ENCODE peak calls at places on chromosomes 7 and 10, in seven cellular contexts. J is thoracic aorta, A is HFF-Myc, B is AG04449, U is psoas muscle, X is fibroblast of lung, G is fibroblast of pulmonary artery. K is an unnamed sample.

GRCh38 chr7:123999698-124000097 is 33.2 kb downstream of the TMEM229A start:
- DNase-seq in J (no peak), A (no peak), B (no peak), U (no peak), X (no peak), G (no peak), K (no peak)

GRCh38 chr10:123346581-123346980 is 192.4 kb downstream of the BUB3 start:
- DNase-seq in J (no peak), A (no peak), B (no peak), U (no peak), X (no peak), G (no peak), K (no peak)

GRCh38 chr7:127983804-127984332 is 47.4 kb downstream of the LRRC4 start:
- DNase-seq in J (no peak), A (no peak), B (no peak), U (no peak), X (peak; percentile 73), G (no peak), K (no peak)

GRCh38 chr7:778271-778967 is 51.3 kb upstream of the PRKAR1B start:
- DNase-seq in J (no peak), A (no peak), B (no peak), U (peak; percentile 30), X (no peak), G (no peak), K (no peak)

GRCh38 chr10:117537436-117537903 is 5.1 kb upstream of the EMX2 start:
- DNase-seq in J (no peak), A (no peak), B (no peak), U (peak; percentile 70), X (no peak), G (no peak), K (no peak)

GRCh38 chr7:130149575-130150139 is 55.5 kb downstream of the TMEM209 start:
- DNase-seq in J (no peak), A (no peak), B (no peak), U (no peak), X (no peak), G (no peak), K (no peak)

GRCh38 chr10:128629111-128630096 is 503.2 kb upstream of the MKI67 start:
- DNase-seq in J (no peak), A (no peak), B (no peak), U (no peak), X (peak; percentile 69), G (peak; percentile 16), K (no peak)

GRCh38 chr10:62734781-62735463 is 69.6 kb upstream of the ADO start:
- DNase-seq in J (no peak), A (no peak), B (no peak), U (no peak), X (no peak), G (no peak), K (no peak)

GRCh38 chr7:130216025-130216424 is 8.4 kb downstream of the SSMEM1 start:
- DNase-seq in J (no peak), A (no peak), B (no peak), U (no peak), X (no peak), G (no peak), K (no peak)

GRCh38 chr7:116955340-116955739 is 2.0 kb downstream of the ST7 start:
- DNase-seq in J (no peak), A (no peak), B (no peak), U (no peak), X (no peak), G (no peak), K (no peak)

GRCh38 chr7:93558705-93559614 is 15.6 kb downstream of the CALCR start:
- DNase-seq in J (no peak), A (no peak), B (no peak), U (no peak), X (peak; percentile 50), G (no peak), K (peak; percentile 37)

GRCh38 chr7:20929199-20929598 is 142.5 kb upstream of the SP8 start:
- DNase-seq in J (no peak), A (no peak), B (no peak), U (no peak), X (no peak), G (no peak), K (no peak)

GRCh38 chr7:47414342-47415288 is 167.3 kb downstream of the TNS3 start:
- DNase-seq in J (no peak), A (no peak), B (no peak), U (no peak), X (no peak), G (no peak), K (no peak)

GRCh38 chr7:26008428-26008827 is 143.6 kb upstream of the NFE2L3 start:
- DNase-seq in J (no peak), A (no peak), B (no peak), U (no peak), X (no peak), G (no peak), K (peak; percentile 5)

DNA sequence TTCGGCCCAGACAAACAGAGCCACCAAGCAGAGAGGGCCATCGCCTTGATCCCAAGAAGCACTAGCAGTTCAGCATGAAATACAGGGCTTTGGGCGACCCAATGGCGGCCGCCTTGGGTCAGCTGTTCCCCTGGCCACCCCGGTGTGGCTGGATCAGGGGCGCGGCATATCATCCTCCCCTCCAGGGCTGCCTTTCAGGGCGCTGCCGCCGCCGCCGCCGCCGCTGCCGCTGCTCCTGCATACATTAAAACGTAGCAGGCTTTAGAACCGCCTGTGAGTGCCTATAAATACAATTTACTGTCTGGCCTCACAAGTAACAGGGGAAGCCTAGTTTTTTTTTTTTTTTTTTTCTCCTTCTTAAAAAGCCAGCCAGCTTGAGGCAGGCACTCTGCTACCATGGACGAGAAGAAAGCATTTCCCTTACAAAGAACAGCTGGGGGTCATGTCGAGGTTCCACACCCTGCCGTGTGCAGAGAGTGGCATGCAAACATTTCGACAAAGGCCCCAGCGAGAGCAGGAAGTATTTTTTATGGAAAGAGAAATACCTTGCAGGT is 57.7 kb upstream of the EFCAB10 start:
- DNase-seq in J (no peak), A (no peak), B (no peak), U (no peak), X (no peak), G (no peak), K (no peak)
- H3K4me3 ChIP-seq in J (no peak overlapping the region), A (no peak overlapping the region), B (no peak overlapping the region), U (no peak overlapping the region), X (no peak overlapping the region), G (no peak overlapping the region), K (no peak overlapping the region)

GRCh38 chr10:26274391-26274790 is 57.8 kb downstream of the GAD2 start:
- DNase-seq in J (no peak), A (no peak), B (no peak), U (no peak), X (no peak), G (no peak), K (no peak)

DNA sequence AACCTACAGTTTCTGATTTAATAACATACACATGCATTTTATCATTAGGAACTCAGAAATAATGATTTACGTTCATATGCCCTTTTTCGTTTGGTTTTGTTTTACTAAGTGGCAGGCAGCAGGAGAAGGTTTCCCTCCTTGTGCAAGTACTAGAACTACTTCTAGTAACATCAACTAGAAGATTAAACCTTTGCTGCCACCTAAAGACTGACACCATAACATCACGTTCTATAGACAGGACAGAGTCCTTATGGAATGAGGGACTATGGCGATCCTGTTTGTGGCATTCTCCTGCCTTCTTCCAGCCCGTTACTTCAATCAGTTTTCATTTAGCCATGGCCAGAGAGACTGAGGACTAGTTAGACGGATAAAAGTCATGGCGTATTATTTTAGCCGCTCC is 53.2 kb downstream of the GAD2 start:
- DNase-seq in J (no peak), A (no peak), B (no peak), U (no peak), X (peak; percentile 31), G (peak; percentile 18), K (peak; percentile 25)
- H3K4me3 ChIP-seq in J (peak overlapping the region; percentile 55), A (no peak overlapping the region), B (no peak overlapping the region), U (no peak overlapping the region), X (no peak overlapping the region), G (no peak overlapping the region), K (no peak overlapping the region)

GRCh38 chr7:17307033-17307432 is 8.6 kb downstream of the AHR start:
- DNase-seq in J (no peak), A (no peak), B (no peak), U (no peak), X (no peak), G (peak; percentile 50), K (no peak)

GRCh38 chr7:17304926-17305325 is 6.5 kb downstream of the AHR start:
- DNase-seq in J (no peak), A (peak; percentile 74), B (peak; percentile 37), U (no peak), X (peak; percentile 87), G (peak; percentile 86), K (peak; percentile 45)

GRCh38 chr7:17307969-17308648 is 9.7 kb downstream of the AHR start:
- DNase-seq in J (no peak), A (no peak), B (no peak), U (no peak), X (no peak), G (no peak), K (no peak)

GRCh38 chr7:17307558-17307957 is 9.1 kb downstream of the AHR start:
- DNase-seq in J (no peak), A (no peak), B (no peak), U (no peak), X (no peak), G (no peak), K (no peak)

DNA sequence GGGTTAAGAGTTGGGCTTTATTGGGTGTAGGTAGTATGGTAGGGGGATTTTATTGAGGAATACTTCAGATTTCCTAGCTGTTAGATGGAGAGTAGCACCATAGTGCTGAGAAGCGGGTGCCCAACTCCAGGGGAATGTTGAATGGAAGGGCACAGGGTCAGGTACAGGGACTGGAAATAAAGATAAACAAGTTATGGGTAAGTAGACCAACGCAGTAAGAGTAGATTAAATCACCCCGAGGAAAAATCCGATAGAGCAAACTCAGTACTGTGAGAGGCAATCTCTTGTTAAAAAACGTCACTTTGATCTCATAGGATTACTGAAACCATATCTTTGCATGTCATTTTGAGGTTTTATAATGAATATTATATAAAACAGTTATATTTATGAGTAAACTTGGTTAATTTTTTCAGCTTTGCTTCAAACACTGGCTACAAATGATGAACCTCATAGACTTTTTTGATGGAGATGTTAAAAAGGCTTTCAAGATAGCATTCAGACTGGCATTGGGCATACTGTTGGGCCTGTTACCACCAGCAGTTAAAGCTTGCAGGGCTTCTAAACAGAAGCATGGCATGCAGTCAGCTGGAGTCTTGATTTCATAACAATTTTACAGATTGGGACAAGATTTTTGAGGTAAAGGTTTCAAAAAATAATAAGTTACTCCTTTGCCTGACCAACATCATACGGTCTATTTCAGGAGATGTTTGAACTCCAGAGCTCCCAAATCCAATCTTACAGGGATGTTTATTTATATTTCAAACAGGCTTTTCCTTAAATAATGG is 7.1 kb downstream of the AHR start:
- DNase-seq in J (no peak), A (no peak), B (no peak), U (no peak), X (no peak), G (no peak), K (no peak)
- H3K4me3 ChIP-seq in J (peak overlapping the region; percentile 4), A (no peak overlapping the region), B (no peak overlapping the region), U (no peak overlapping the region), X (peak overlapping the region; percentile 16), G (no peak overlapping the region), K (no peak overlapping the region)

DNA sequence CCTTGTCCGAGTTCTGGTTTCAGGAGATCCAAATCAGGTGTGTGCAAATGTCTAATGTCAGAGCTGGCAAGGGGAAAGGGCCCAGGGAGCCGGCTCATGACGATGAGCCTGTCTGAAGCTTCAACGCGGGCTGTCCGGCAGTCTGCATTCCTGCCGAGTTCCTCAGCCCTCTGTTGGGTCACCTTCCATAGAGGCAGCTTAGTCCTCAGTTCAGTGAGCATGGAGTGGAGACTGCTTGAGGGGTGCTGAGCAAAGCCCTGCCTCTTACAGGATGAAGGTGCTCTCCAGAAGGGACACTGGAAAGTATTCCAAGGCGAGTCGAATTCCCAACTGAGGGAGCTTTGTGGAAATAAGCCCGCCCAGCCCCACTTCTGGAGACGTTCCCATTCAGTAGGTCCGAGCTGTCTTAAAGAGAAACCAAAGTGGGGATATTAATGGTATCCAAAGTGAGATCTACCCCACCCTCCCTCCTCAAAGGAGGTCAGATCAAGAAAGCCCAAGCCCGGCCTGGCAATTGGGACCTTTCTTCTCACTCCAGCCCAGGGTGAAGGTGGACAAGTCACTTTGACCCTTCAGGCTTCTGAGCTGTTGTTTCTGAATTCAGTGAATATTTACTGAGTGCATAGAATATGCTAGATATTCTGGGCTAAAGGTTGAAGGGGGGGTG is 3.3 kb downstream of the EGFR start:
- DNase-seq in J (no peak), A (no peak), B (no peak), U (no peak), X (peak; percentile 77), G (no peak), K (no peak)
- H3K4me3 ChIP-seq in J (peak overlapping the region; percentile 86), A (peak overlapping the region; percentile 75), B (no peak overlapping the region), U (peak overlapping the region; percentile 90), X (peak overlapping the region; percentile 64), G (no peak overlapping the region), K (no peak overlapping the region)